ENCODE peak calls at places on chromosome X, in five cellular contexts. E, M, B, C and L are unnamed samples.
A peak's percentile ranks its signal among the peaks of the same experiment; 100 is the strongest.

GRCh38 chrX:121179972-121180371 is 132.6 kb downstream of the GLUD2 start:
- DNase-seq in E (no peak), C (no peak), M (no peak), B (no peak), L (no peak)

GRCh38 chrX:15202458-15203177 is 67.3 kb downstream of the ASB9 start:
- DNase-seq in C (no peak), E (no peak), B (no peak), M (no peak), L (peak; percentile 19)

GRCh38 chrX:16012250-16012649 is 111.1 kb upstream of the GRPR start:
- DNase-seq in C (no peak), E (no peak), B (no peak), M (no peak), L (no peak)

GRCh38 chrX:632391-633042 is 1.9 kb downstream of the SHOX start:
- DNase-seq in E (no peak), C (no peak), B (no peak), M (no peak), L (no peak)

GRCh38 chrX:9440116-9440844 is 24.6 kb upstream of the TBL1X start:
- DNase-seq in E (no peak), C (no peak), B (no peak), M (no peak), L (no peak)

GRCh38 chrX:47169726-47170515 is 23.7 kb upstream of the UBA1 start:
- DNase-seq in C (no peak), B (no peak), M (peak; percentile 51), E (no peak), L (no peak)

GRCh38 chrX:1164322-1165288 is 47.8 kb downstream of the CRLF2 start:
- DNase-seq in E (peak; percentile 60), C (no peak), M (no peak), B (no peak), L (no peak)

GRCh38 chrX:74925210-74926088 is at the start of gene NEXMIF:
- DNase-seq in E (peak; percentile 36), M (no peak), B (no peak), C (peak; percentile 39), L (peak; percentile 15)

GRCh38 chrX:130575831-130576404 is 174.1 kb downstream of the RBMX2 start:
- DNase-seq in C (peak; percentile 36), B (peak; percentile 14), E (peak; percentile 51), M (peak; percentile 4), L (no peak)

GRCh38 chrX:103356897-103357296 is 591 bp downstream of the TCEAL9 start:
- DNase-seq in C (no peak), E (no peak), B (no peak), M (peak; percentile 18), L (no peak)

GRCh38 chrX:110168585-110168984 is 149.3 kb downstream of the AMMECR1 start:
- DNase-seq in E (no peak), B (peak; percentile 89), M (no peak), C (no peak), L (no peak)

GRCh38 chrX:39759526-39760224 is 338.1 kb downstream of the BCOR start:
- DNase-seq in C (peak; percentile 75), M (no peak), B (peak; percentile 66), E (peak; percentile 80), L (no peak)

GRCh38 chrX:54208531-54208930 is 25.5 kb upstream of the FAM120C start:
- DNase-seq in B (peak; percentile 70), C (no peak), M (no peak), E (no peak), L (no peak)

GRCh38 chrX:114959729-114960128 is 57.7 kb downstream of the IL13RA2 start:
- DNase-seq in M (no peak), B (no peak), E (peak; percentile 1), C (no peak), L (no peak)

GRCh38 chrX:15855562-15856256 is 1.1 kb upstream of the AP1S2 start:
- DNase-seq in M (no peak), C (no peak), E (no peak), B (no peak), L (no peak)

GRCh38 chrX:133923113-133923512 is 62.3 kb downstream of the GPC3 start:
- DNase-seq in M (no peak), E (no peak), C (no peak), B (no peak), L (no peak)

GRCh38 chrX:23202316-23202715 is 132.3 kb upstream of the PTCHD1 start:
- DNase-seq in M (no peak), E (no peak), C (no peak), B (no peak), L (no peak)

GRCh38 chrX:52341493-52341892 is 27.3 kb upstream of the XAGE2 start:
- DNase-seq in M (no peak), B (no peak), E (no peak), C (no peak), L (no peak)

GRCh38 chrX:102654696-102655095 is 3.4 kb downstream of the GPRASP1 start:
- DNase-seq in M (no peak), E (no peak), C (no peak), B (no peak), L (no peak)

GRCh38 chrX:129750971-129751370 is 12.2 kb downstream of the XPNPEP2 start:
- DNase-seq in B (no peak), C (no peak), M (no peak), E (no peak), L (no peak)

GRCh38 chrX:10011261-10011931 is 44.2 kb downstream of the CLDN34 start:
- DNase-seq in E (no peak), B (peak; percentile 39), M (no peak), C (no peak), L (no peak)

GRCh38 chrX:106177106-106177981 is 9.2 kb downstream of the PWWP3B start:
- DNase-seq in M (peak; percentile 73), B (peak; percentile 61), C (peak; percentile 49), E (no peak), L (no peak)

GRCh38 chrX:16589211-16589610 is 60.7 kb upstream of the S100G start:
- DNase-seq in B (peak; percentile 28), M (no peak), C (no peak), E (peak; percentile 6), L (no peak)

GRCh38 chrX:17633546-17633945 is 103.7 kb upstream of the SCML1 start:
- DNase-seq in M (no peak), C (no peak), E (no peak), B (no peak), L (no peak)

GRCh38 chrX:71107762-71108360 is 1.3 kb upstream of the CXorf65 start:
- DNase-seq in C (no peak), M (no peak), E (no peak), B (no peak), L (no peak)

GRCh38 chrX:71105638-71106037 is 902 bp downstream of the CXorf65 start:
- DNase-seq in E (no peak), M (no peak), B (no peak), C (no peak), L (no peak)

GRCh38 chrX:71103110-71103983 is 3.2 kb downstream of the CXorf65 start:
- DNase-seq in B (no peak), E (no peak), C (no peak), M (no peak), L (no peak)

GRCh38 chrX:71106427-71106826 is at the start of gene CXorf65:
- DNase-seq in B (no peak), E (no peak), C (no peak), M (no peak), L (no peak)

DNA sequence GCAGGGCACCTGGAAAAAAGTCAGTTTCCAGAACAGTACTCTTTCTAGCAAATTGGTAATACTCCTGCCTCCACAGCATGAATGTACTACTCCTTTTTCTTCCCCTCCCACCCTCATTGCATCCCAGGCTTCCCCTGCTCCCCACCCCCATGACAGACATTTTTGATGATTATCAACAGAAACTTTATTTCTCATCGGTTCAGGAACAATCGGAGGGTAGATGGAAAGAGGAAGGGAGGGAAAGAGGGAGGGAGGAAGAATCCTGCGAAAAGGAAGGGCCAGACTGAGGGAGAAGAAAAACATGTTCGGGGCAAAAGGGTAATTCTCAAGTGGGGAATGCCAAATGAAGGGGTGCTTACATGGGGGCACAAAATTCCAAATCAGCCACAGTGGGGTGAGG is 705 bp upstream of the CXorf65 start:
- DNase-seq in M (no peak), B (no peak), E (no peak), C (no peak), L (no peak)
- H3K27ac ChIP-seq in M (no peak overlapping the region), B (no peak overlapping the region), E (no peak overlapping the region), C (no peak overlapping the region), L (no peak overlapping the region)

GRCh38 chrX:101642086-101642485 is 17.6 kb downstream of the ARMCX2 start:
- DNase-seq in C (no peak), E (no peak), M (no peak), B (no peak), L (no peak)
- TF ChIP-seq CTCF in C (no peak), E (no peak), M (no peak), B (no peak), L (no peak)

GRCh38 chrX:42823443-42823842 is 45.5 kb upstream of the PPP1R2C start:
- DNase-seq in B (no peak), E (no peak), M (no peak), C (no peak), L (no peak)
- H3K27ac ChIP-seq in B (no peak overlapping the region), E (no peak overlapping the region), M (no peak overlapping the region), C (no peak overlapping the region), L (no peak overlapping the region)

GRCh38 chrX:77415161-77415560 is 32.0 kb upstream of the FGF16 start:
- DNase-seq in M (no peak), E (no peak), C (no peak), B (no peak), L (no peak)
- TF ChIP-seq CTCF in M (no peak), E (peak; percentile 13), C (no peak), B (peak; percentile 45), L (no peak)

DNA sequence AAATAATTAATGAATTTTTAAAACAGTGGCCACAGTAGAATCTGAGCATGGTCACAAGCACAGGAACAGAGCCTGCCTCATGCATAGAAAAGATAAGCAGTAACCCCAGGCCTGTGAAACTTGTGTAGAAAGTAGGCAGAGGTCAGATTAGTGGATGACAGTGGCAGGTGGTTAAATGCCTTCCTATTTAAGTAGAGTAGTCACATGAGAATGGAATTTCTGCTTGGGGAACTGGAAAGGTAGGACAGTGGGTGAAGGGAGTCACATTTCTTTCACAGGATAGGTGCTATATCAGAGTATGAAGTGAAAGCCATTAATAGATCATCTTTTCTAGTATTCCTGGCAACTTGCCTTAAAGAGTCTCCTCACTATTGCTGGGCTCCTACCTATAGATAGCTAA is 34.9 kb upstream of the ASB12 start:
- DNase-seq in C (no peak), E (no peak), B (no peak), M (no peak), L (no peak)
- H3K27ac ChIP-seq in C (no peak overlapping the region), E (no peak overlapping the region), B (no peak overlapping the region), M (no peak overlapping the region), L (no peak overlapping the region)

GRCh38 chrX:38664285-38664684 is 102.9 kb downstream of the TSPAN7 start:
- DNase-seq in M (peak; percentile 6), B (peak; percentile 15), E (peak; percentile 49), C (no peak), L (peak; percentile 34)
- TF ChIP-seq CTCF in M (peak; percentile 55), B (peak; percentile 63), E (peak; percentile 41), C (peak; percentile 31), L (peak; percentile 65)

GRCh38 chrX:154968353-154968752 is 54.2 kb downstream of the F8 start:
- DNase-seq in M (no peak), B (no peak), C (no peak), E (no peak), L (no peak)
- H3K27ac ChIP-seq in M (no peak overlapping the region), B (no peak overlapping the region), C (no peak overlapping the region), E (no peak overlapping the region), L (no peak overlapping the region)